ENCODE peak calls at places on chromosomes 13 and 19, in seven cellular contexts. F is PC-9, H is cardiac fibroblast, D is transverse colon, I is fibroblast of pulmonary artery, Y is tibial artery, M is lower lobe of right lung. L is an unnamed sample.

GRCh38 chr19:29015569-29015968 is 197.4 kb downstream of the UQCRFS1 start:
- DNase-seq in F (no peak), H (no peak), D (no peak), I (no peak), Y (no peak), M (no peak), L (no peak)

GRCh38 chr19:39816287-39817048 is 17.5 kb downstream of the DYRK1B start:
- DNase-seq in F (no peak), H (no peak), D (no peak), I (no peak), Y (no peak), M (no peak), L (no peak)

GRCh38 chr19:42295831-42296525 is 6.0 kb upstream of the PRR19 start:
- DNase-seq in F (peak; percentile 86), H (peak; percentile 62), D (peak; percentile 89), I (peak; percentile 66), Y (peak; percentile 88), M (peak; percentile 86), L (peak; percentile 54)

GRCh38 chr19:43316591-43317319 is 36.7 kb upstream of the CD177 start:
- DNase-seq in F (no peak), H (peak; percentile 68), D (peak; percentile 26), I (peak; percentile 11), Y (no peak), M (no peak), L (no peak)

GRCh38 chr13:48596128-48596429 is 57.6 kb upstream of the CYSLTR2 start:
- DNase-seq in F (no peak), H (no peak), D (no peak), I (no peak), Y (no peak), M (no peak), L (no peak)

GRCh38 chr19:33654840-33655508 is 33.2 kb downstream of the CHST8 start:
- DNase-seq in F (no peak), H (no peak), D (no peak), I (no peak), Y (no peak), M (no peak), L (no peak)

GRCh38 chr19:8655340-8655709 is 24.9 kb downstream of the NFILZ start:
- DNase-seq in F (no peak), H (no peak), D (no peak), I (no peak), Y (no peak), M (no peak), L (no peak)

GRCh38 chr13:49594576-49594975 is 9.2 kb upstream of the RCBTB1 start:
- DNase-seq in F (no peak), H (peak; percentile 29), D (no peak), I (no peak), Y (no peak), M (no peak), L (no peak)

DNA sequence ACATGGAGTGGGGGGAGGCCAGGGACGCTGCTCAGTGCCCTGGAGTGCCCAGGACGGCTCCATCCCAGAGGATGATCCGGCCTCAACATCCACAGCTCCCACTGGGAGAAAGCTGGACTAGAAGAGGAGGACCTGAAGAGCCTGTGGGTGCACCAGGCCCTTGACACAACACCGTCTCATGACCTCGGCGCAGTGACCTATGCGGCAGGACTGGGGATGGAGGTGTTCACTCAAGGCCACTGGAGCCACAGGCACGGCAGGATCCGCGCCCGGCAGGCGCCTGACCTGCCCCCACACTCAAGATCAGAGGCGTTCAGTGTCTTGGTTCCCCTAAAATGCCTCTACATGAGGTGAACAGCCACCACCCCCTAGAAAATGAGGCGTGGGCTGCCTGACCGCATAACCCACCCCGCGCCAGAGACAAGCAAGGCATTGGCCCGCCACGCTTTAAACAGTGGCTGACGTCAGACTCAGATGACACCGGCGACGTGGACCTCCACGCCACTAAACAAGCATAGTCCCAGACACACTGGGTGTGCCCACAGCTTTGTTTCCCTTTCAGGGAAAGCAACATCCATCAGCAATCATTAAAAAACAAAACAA is 8.0 kb downstream of the SGTA start:
- DNase-seq in F (no peak), H (no peak), D (no peak), I (no peak), Y (no peak), M (peak; percentile 73), L (no peak)
- H3K4me3 ChIP-seq in F (no peak overlapping the region), H (no peak overlapping the region), D (no peak overlapping the region), I (no peak overlapping the region), Y (no peak overlapping the region), M (peak overlapping the region; percentile 39), L (no peak overlapping the region)

GRCh38 chr19:19061491-19061890 is 2.3 kb upstream of the SLC25A42 start:
- DNase-seq in F (no peak), H (no peak), D (no peak), I (no peak), Y (no peak), M (no peak), L (no peak)

GRCh38 chr19:19064811-19065745 is 1.3 kb downstream of the SLC25A42 start:
- DNase-seq in F (no peak), H (no peak), D (peak; percentile 36), I (no peak), Y (no peak), M (no peak), L (no peak)

GRCh38 chr19:19062454-19063182 is 1.2 kb upstream of the SLC25A42 start:
- DNase-seq in F (no peak), H (peak; percentile 45), D (no peak), I (peak; percentile 16), Y (no peak), M (no peak), L (peak; percentile 30)

GRCh38 chr19:19064098-19064722 is 416 bp downstream of the SLC25A42 start:
- DNase-seq in F (no peak), H (no peak), D (peak; percentile 27), I (no peak), Y (peak; percentile 35), M (no peak), L (no peak)

GRCh38 chr19:19063183-19064097 is at the start of gene SLC25A42:
- DNase-seq in F (peak; percentile 100), H (peak; percentile 100), D (peak; percentile 99), I (peak; percentile 100), Y (peak; percentile 99), M (peak; percentile 99), L (peak; percentile 100)
- TF ChIP-seq CTCF in F (no peak), H (no peak), D (no peak), I (no peak), Y (no peak), M (no peak), L (no peak)

GRCh38 chr19:17555480-17555928 is at the start of gene COLGALT1:
- DNase-seq in F (peak; percentile 95), H (peak; percentile 98), D (peak; percentile 100), I (peak; percentile 97), Y (peak; percentile 100), M (peak; percentile 100), L (peak; percentile 98)

GRCh38 chr19:17555929-17556813 is 722 bp downstream of the COLGALT1 start:
- DNase-seq in F (peak; percentile 71), H (peak; percentile 79), D (peak; percentile 81), I (peak; percentile 70), Y (peak; percentile 64), M (peak; percentile 88), L (peak; percentile 47)

GRCh38 chr19:17557461-17557860 is 2.0 kb downstream of the COLGALT1 start:
- DNase-seq in F (no peak), H (no peak), D (no peak), I (no peak), Y (peak; percentile 48), M (peak; percentile 74), L (no peak)

GRCh38 chr19:17554968-17555479 is 425 bp upstream of the COLGALT1 start:
- DNase-seq in F (no peak), H (no peak), D (no peak), I (no peak), Y (no peak), M (no peak), L (no peak)

DNA sequence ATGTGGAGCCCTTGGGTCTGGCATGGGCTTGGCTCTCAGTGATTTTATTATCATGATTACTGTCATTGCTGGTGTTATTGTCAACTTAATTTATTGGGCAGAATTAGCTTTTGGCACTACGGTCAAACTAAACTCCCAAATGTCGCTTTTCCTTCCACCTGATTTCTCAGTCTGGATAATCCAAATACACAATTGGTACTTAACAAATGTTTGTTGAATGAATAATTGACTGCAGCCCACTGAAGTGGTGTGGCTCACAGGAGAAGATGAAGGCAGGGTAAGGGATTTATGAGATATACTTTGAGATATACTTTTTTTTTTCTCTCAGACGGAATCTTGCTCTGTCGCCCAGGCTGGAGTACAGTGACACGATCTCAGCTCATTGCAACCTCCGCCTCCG is 1.5 kb downstream of the COLGALT1 start:
- DNase-seq in F (no peak), H (no peak), D (no peak), I (no peak), Y (no peak), M (no peak), L (no peak)
- H3K4me3 ChIP-seq in F (peak overlapping the region; percentile 95), H (peak overlapping the region; percentile 94), D (peak overlapping the region; percentile 68), I (peak overlapping the region; percentile 88), Y (no peak overlapping the region), M (peak overlapping the region; percentile 87), L (peak overlapping the region; percentile 86)

DNA sequence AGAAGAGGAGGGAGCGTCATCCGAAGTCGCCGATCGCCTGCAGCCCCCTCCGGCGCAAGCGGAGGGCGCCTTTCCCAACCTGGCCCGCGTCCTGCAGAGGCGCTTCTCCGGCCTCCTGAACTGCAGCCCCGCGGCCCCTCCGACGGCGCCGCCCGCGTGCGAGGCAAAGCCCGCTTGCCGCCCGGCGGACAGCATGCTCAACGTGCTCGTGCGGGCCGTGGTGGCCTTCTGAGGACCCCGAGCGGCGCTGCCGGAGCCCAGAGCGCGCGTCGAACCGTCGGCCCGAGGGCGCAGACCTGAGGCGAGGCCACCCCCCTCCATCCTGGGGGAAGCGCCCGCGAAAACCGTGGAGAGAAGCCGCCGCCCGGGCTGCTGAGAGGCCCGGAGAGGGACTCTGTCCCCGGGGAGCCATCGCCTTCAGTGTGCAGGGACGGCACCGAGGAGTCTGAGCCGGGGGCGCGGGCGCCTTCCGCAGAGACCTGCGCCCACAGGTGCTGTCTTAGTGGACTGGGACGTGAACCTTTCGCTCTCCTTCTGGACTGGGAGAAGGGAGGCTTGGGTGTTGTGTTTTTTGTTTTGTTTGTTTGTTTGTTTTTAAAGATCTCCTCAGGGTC is 3.5 kb downstream of the IER2 start:
- DNase-seq in F (no peak), H (peak; percentile 41), D (peak; percentile 47), I (peak; percentile 49), Y (no peak), M (no peak), L (peak; percentile 49)
- TF ChIP-seq CTCF in F (no peak), H (peak; percentile 1), D (no peak), I (no peak), Y (no peak), M (no peak), L (peak; percentile 9)

GRCh38 chr13:36026556-36026955 is 104.6 kb downstream of the DCLK1 start:
- DNase-seq in F (no peak), H (peak; percentile 55), D (no peak), I (peak; percentile 50), Y (no peak), M (no peak), L (no peak)
- H3K4me3 ChIP-seq in F (no peak overlapping the region), H (no peak overlapping the region), D (no peak overlapping the region), I (no peak overlapping the region), Y (no peak overlapping the region), M (no peak overlapping the region), L (no peak overlapping the region)

L was measured in astrocyte of the spinal cord.